ENCODE peak calls at places on chromosome 10, in ten cellular contexts. W, Y, G, E, H, X, C, N, V and O are unnamed samples.

GRCh38 chr10:12594448-12594944 is 245.1 kb downstream of the CAMK1D start:
- DNase-seq in W (no peak), Y (no peak), G (no peak), E (no peak), H (no peak), X (no peak), C (no peak), N (no peak), V (no peak), O (no peak)

GRCh38 chr10:30437039-30437781 is 3.2 kb downstream of the MAP3K8 start:
- DNase-seq in W (no peak), Y (peak), G (peak), E (no peak), H (no peak), X (no peak), C (no peak), N (no peak), V (no peak), O (no peak)

GRCh38 chr10:122078326-122078725 is 89.4 kb downstream of the TACC2 start:
- DNase-seq in W (no peak), Y (no peak), G (no peak), E (no peak), H (no peak), X (peak), C (no peak), N (no peak), V (peak), O (no peak)

GRCh38 chr10:94439275-94439861 is 37.0 kb downstream of the TBC1D12 start:
- DNase-seq in W (no peak), Y (peak), G (no peak), E (no peak), H (peak), X (no peak), C (no peak), N (no peak), V (no peak), O (no peak)

GRCh38 chr10:21975378-21975990 is 28.0 kb downstream of the DNAJC1 start:
- DNase-seq in W (no peak), Y (no peak), G (no peak), E (no peak), H (no peak), X (peak), C (no peak), N (no peak), V (no peak), O (no peak)

GRCh38 chr10:30784896-30785605 is 155.5 kb upstream of the LYZL2 start:
- DNase-seq in W (no peak), Y (peak), G (no peak), E (peak), H (peak), X (peak), C (no peak), N (peak), V (peak), O (peak)

GRCh38 chr10:122310311-122311050 is 39.4 kb downstream of the BTBD16 start:
- DNase-seq in W (no peak), Y (peak), G (no peak), E (no peak), H (peak), X (no peak), C (no peak), N (no peak), V (no peak), O (no peak)

GRCh38 chr10:26697163-26697921 is at the start of gene PDSS1:
- DNase-seq in W (peak), Y (peak), G (peak), E (peak), H (peak), X (peak), C (no peak), N (peak), V (peak), O (peak)

GRCh38 chr10:73840403-73841301 is 29.3 kb upstream of the NDST2 start:
- DNase-seq in W (no peak), Y (no peak), G (no peak), E (no peak), H (no peak), X (no peak), C (no peak), N (no peak), V (no peak), O (no peak)

GRCh38 chr10:95308389-95309302 is 17.8 kb upstream of the PDLIM1 start:
- DNase-seq in W (no peak), Y (peak), G (no peak), E (peak), H (no peak), X (no peak), C (no peak), N (peak), V (no peak), O (peak)

GRCh38 chr10:132684164-132684891 is 101.6 kb downstream of the NKX6-2 start:
- DNase-seq in W (peak), Y (no peak), G (peak), E (peak), H (no peak), X (no peak), C (no peak), N (no peak), V (peak), O (no peak)

GRCh38 chr10:43076876-43077420 is at the start of gene RET:
- DNase-seq in W (no peak), Y (no peak), G (peak), E (no peak), H (peak), X (peak), C (no peak), N (no peak), V (no peak), O (peak)

GRCh38 chr10:131748831-131749766 is 151.7 kb upstream of the PPP2R2D start:
- DNase-seq in W (no peak), Y (no peak), G (no peak), E (no peak), H (no peak), X (no peak), C (no peak), N (no peak), V (no peak), O (no peak)

GRCh38 chr10:48496105-48496830 is 108.6 kb downstream of the ARHGAP22 start:
- DNase-seq in W (no peak), Y (no peak), G (no peak), E (no peak), H (no peak), X (no peak), C (no peak), N (no peak), V (no peak), O (peak)

GRCh38 chr10:48577158-48577557 is 27.7 kb downstream of the ARHGAP22 start:
- DNase-seq in W (no peak), Y (no peak), G (peak), E (no peak), H (no peak), X (no peak), C (no peak), N (no peak), V (no peak), O (no peak)

GRCh38 chr10:11147723-11148122 is 130.1 kb downstream of the CELF2 start:
- DNase-seq in W (no peak), Y (no peak), G (peak), E (peak), H (peak), X (no peak), C (no peak), N (no peak), V (peak), O (peak)

GRCh38 chr10:11145498-11145855 is 127.8 kb downstream of the CELF2 start:
- DNase-seq in W (no peak), Y (peak), G (peak), E (peak), H (no peak), X (no peak), C (no peak), N (no peak), V (peak), O (peak)

GRCh38 chr10:11144626-11145497 is 127.2 kb downstream of the CELF2 start:
- DNase-seq in W (no peak), Y (no peak), G (no peak), E (no peak), H (peak), X (no peak), C (no peak), N (no peak), V (no peak), O (no peak)

GRCh38 chr10:11148131-11148530 is 130.5 kb downstream of the CELF2 start:
- DNase-seq in W (no peak), Y (no peak), G (no peak), E (no peak), H (no peak), X (no peak), C (no peak), N (no peak), V (no peak), O (no peak)

DNA sequence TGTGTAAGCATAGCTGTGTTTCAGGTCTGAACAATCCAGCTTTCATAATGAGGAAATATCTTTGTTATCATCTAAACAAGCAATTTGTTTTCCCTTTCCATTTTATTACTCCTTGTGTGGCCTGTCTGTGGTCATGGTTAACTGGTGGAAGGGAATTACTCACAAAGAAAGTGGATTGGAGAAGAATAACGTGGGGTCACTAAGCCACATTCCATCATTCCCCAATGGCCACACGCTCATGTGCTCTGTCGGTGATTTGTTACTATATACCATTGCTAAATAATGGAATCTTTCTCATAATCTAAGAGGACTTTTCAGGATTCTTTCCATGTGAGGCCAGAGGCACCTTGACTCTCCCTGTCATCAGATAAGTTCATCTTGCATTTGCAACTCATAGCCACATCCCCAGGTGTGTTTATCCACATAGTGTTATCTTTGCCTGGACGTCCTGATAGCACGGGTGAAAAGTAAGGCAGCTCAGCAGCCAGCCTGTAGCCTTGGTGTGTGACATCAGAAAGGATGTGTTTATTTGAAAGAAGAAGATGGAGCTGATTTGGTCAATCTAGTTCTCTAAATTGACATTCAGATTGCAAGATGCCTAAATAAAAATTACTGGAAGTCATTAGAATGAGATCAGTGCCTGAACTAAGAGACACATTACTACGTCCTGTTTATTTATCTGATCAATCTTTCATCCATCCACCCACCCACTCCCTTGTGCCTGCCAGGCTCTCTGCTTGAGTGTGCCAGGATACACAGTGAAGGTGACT is 128.9 kb downstream of the CELF2 start:
- DNase-seq in W (no peak), Y (peak), G (no peak), E (no peak), H (no peak), X (peak), C (no peak), N (no peak), V (no peak), O (no peak)
- H3K4me3 ChIP-seq in W (no peak), Y (no peak), G (no peak), E (no peak), H (no peak), X (no peak), C (no peak), N (no peak), V (no peak), O (no peak)

GRCh38 chr10:113736576-113736975 is 14.9 kb upstream of the PLEKHS1 start:
- DNase-seq in W (no peak), Y (no peak), G (no peak), E (no peak), H (no peak), X (no peak), C (no peak), N (no peak), V (no peak), O (no peak)
- TF ChIP-seq POLR2AphosphoS5 in W (no peak), Y (no peak), G (no peak), E (no peak), H (no peak), X (no peak), C (no peak), N (no peak), V (no peak), O (no peak)

GRCh38 chr10:6300106-6300783 is 97.5 kb downstream of the PFKFB3 start:
- DNase-seq in W (peak), Y (no peak), G (peak), E (peak), H (no peak), X (no peak), C (no peak), N (peak), V (no peak), O (no peak)
- H3K4me3 ChIP-seq in W (peak), Y (no peak), G (no peak), E (no peak), H (no peak), X (no peak), C (no peak), N (no peak), V (no peak), O (no peak)

GRCh38 chr10:118768041-118768933 is 13.5 kb upstream of the CACUL1 start:
- DNase-seq in W (no peak), Y (no peak), G (no peak), E (no peak), H (no peak), X (peak), C (no peak), N (no peak), V (no peak), O (no peak)

GRCh38 chr10:118773041-118773440 is 18.3 kb upstream of the CACUL1 start:
- DNase-seq in W (no peak), Y (no peak), G (no peak), E (no peak), H (no peak), X (no peak), C (no peak), N (no peak), V (no peak), O (no peak)

GRCh38 chr10:118775478-118775877 is 20.7 kb upstream of the CACUL1 start:
- DNase-seq in W (no peak), Y (no peak), G (no peak), E (no peak), H (no peak), X (no peak), C (no peak), N (no peak), V (no peak), O (no peak)

GRCh38 chr10:118767297-118768040 is 12.7 kb upstream of the CACUL1 start:
- DNase-seq in W (no peak), Y (no peak), G (no peak), E (no peak), H (no peak), X (peak), C (no peak), N (no peak), V (no peak), O (no peak)

DNA sequence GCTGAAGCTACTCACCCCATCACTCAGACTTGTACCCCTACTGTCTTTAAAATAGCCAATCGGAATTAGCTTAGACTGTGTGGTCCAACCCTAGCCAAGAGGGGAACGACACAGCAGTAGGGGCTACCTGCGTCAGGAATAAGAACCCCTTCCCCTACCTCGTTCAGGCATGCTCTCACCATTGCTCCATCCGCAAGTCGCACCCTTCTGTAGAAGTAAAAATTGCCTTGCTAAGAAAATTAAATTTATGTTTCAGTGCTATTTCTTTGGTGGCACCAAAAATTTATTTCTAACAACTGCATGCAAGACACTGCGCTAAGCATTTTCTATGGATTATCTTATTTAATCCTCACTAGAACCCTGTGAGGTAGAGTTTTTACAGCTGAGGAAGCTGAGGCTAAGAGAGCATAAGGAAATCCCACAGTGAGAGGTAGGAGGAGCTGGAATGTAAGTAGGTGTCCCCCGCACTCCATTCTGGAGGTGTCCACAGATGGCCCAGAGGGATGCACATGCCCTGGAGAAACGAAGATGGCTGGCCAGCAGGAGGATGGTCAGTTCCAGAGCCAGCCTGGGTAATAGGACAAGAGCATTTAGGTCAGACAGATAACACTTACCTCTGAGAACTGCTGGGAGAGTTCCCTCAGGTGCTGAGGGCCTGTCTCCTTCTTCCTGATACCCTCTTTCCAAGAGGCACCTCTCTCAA is 15.3 kb upstream of the CACUL1 start:
- DNase-seq in W (no peak), Y (no peak), G (no peak), E (no peak), H (no peak), X (no peak), C (no peak), N (no peak), V (no peak), O (no peak)
- TF ChIP-seq POLR2AphosphoS5 in W (no peak), Y (no peak), G (no peak), E (no peak), H (no peak), X (no peak), C (no peak), N (no peak), V (no peak), O (no peak)